ENCODE peak calls at places on chromosomes 13 and 19, in seven cellular contexts. M is hepatocyte; A is T-helper 17 cell; N is colonic mucosa; H is fibroblast of mammary gland; U is stimulated activated CD8-positive, alpha-beta memory T cell treated with anti-CD3 and anti-CD28 coated beads, Interleukin-15, amount 100 ng/mL, for 48 hours; E is GM04504. G is an unnamed sample.

GRCh38 chr13:65999441-65999840 is 1230.7 kb downstream of the PCDH9 start:
- DNase-seq in A (no peak), N (no peak), U (no peak), E (no peak), M (no peak), H (no peak), G (no peak)

GRCh38 chr13:51564671-51565070 is 19.6 kb upstream of the WDFY2 start:
- DNase-seq in E (no peak), U (no peak), A (no peak), M (no peak), N (no peak), H (no peak), G (no peak)

GRCh38 chr13:109707044-109707794 is 79.2 kb downstream of the IRS2 start:
- DNase-seq in A (no peak), U (no peak), M (no peak), H (no peak), E (no peak), N (peak), G (no peak)

GRCh38 chr19:8935460-8935859 is 74.7 kb downstream of the MUC16 start:
- DNase-seq in N (no peak), E (no peak), M (no peak), U (no peak), A (no peak), H (no peak), G (no peak)

GRCh38 chr13:106083620-106084350 is 451.7 kb downstream of the EFNB2 start:
- DNase-seq in A (no peak), U (no peak), E (peak), M (peak), H (peak), N (peak), G (peak)

GRCh38 chr19:2064788-2065524 is 13.9 kb upstream of the MKNK2 start:
- DNase-seq in H (no peak), M (peak), E (no peak), U (no peak), A (no peak), N (peak), G (peak)

GRCh38 chr19:48274938-48275337 is 5.1 kb downstream of the ZNF114 start:
- DNase-seq in E (no peak), A (no peak), H (no peak), U (no peak), M (no peak), N (no peak), G (no peak)

GRCh38 chr19:48499352-48500090 is 12.1 kb downstream of the LMTK3 start:
- DNase-seq in U (no peak), N (no peak), H (no peak), E (no peak), A (no peak), M (peak), G (no peak)

GRCh38 chr19:1084024-1084868 is 10.9 kb downstream of the POLR2E start:
- DNase-seq in H (no peak), E (no peak), U (no peak), N (no peak), A (no peak), M (no peak), G (no peak)

GRCh38 chr13:94252209-94252608 is 227.3 kb downstream of the DCT start:
- DNase-seq in U (no peak), H (peak), E (no peak), M (no peak), N (no peak), A (no peak), G (no peak)

GRCh38 chr13:27917121-27917947 is 2.5 kb upstream of the PDX1 start:
- DNase-seq in U (no peak), A (no peak), M (no peak), N (no peak), E (no peak), H (no peak), G (no peak)

GRCh38 chr19:10764340-10764894 is 46.5 kb downstream of the DNM2 start:
- DNase-seq in E (no peak), U (no peak), A (no peak), N (peak), M (peak), H (no peak), G (no peak)

GRCh38 chr19:15402411-15403150 is 16.2 kb downstream of the AKAP8L start:
- DNase-seq in H (no peak), E (no peak), M (no peak), A (no peak), N (no peak), U (no peak), G (peak)

GRCh38 chr19:43847884-43848283 is 20.8 kb downstream of the ZNF283 start:
- DNase-seq in A (no peak), N (no peak), H (no peak), M (no peak), U (no peak), E (no peak), G (no peak)

GRCh38 chr13:27619711-27620376 is 485 bp downstream of the LNX2 start:
- DNase-seq in A (peak), E (no peak), N (peak), M (no peak), U (no peak), H (peak), G (peak)

GRCh38 chr19:42185281-42185680 is 32.2 kb downstream of the DEDD2 start:
- DNase-seq in U (no peak), E (no peak), N (no peak), M (no peak), A (no peak), H (peak), G (no peak)

GRCh38 chr19:48935864-48936263 is 2.4 kb downstream of the DHDH start:
- DNase-seq in E (no peak), A (no peak), H (no peak), M (no peak), U (no peak), N (no peak), G (no peak)

GRCh38 chr13:93249259-93249917 is 22.8 kb downstream of the GPC6 start:
- DNase-seq in U (no peak), E (peak), M (peak), N (no peak), A (no peak), H (peak), G (no peak)

G was measured in adrenal gland.